ENCODE peak calls at places on chromosomes 16 and 17, in seven cellular contexts. C is activated effector memory CD4-positive, alpha-beta T cell treated with Interleukin-2 at 50 U/mL for 16 hours; Z is substantia nigra; Y is head of caudate nucleus; S is mesothelial cell of epicardium; D is iris pigment epithelial cell; L is GM06990. G is an unnamed sample.

GRCh38 chr17:76146053-76146875 is 5.2 kb upstream of the FOXJ1 start:
- DNase-seq in C (no peak), Z (no peak), Y (no peak), S (no peak), D (no peak), L (no peak), G (no peak)

GRCh38 chr16:89653656-89654295 is 3.7 kb downstream of the CHMP1A start:
- DNase-seq in C (no peak), Z (no peak), Y (no peak), S (no peak), D (no peak), L (no peak), G (no peak)

GRCh38 chr16:17556276-17557052 is 85.7 kb upstream of the XYLT1 start:
- DNase-seq in C (no peak), Z (no peak), Y (peak), S (no peak), D (peak), L (no peak), G (no peak)

GRCh38 chr17:59722623-59723022 is 15.2 kb downstream of the VMP1 start:
- DNase-seq in C (no peak), Z (no peak), Y (no peak), S (no peak), D (no peak), L (no peak), G (no peak)

GRCh38 chr16:70428178-70428998 is 10.5 kb downstream of the ST3GAL2 start:
- DNase-seq in C (no peak), Z (peak), Y (peak), S (peak), D (peak), L (peak), G (peak)

GRCh38 chr16:58815188-58815888 is 81.2 kb upstream of the GOT2 start:
- DNase-seq in C (no peak), Z (no peak), Y (no peak), S (no peak), D (no peak), L (no peak), G (no peak)

GRCh38 chr17:6427284-6427781 is 7.6 kb downstream of the AIPL1 start:
- DNase-seq in C (peak), Z (no peak), Y (no peak), S (no peak), D (peak), L (no peak), G (no peak)

GRCh38 chr17:61821655-61822054 is 41.7 kb downstream of the BRIP1 start:
- DNase-seq in C (no peak), Z (no peak), Y (no peak), S (no peak), D (no peak), L (no peak), G (no peak)

GRCh38 chr17:73933871-73934270 is 269.6 kb upstream of the RPL38 start:
- DNase-seq in C (no peak), Z (no peak), Y (no peak), S (no peak), D (no peak), L (no peak), G (no peak)

GRCh38 chr17:73017653-73018052 is 74.8 kb downstream of the SLC39A11 start:
- DNase-seq in C (no peak), Z (no peak), Y (no peak), S (no peak), D (peak), L (no peak), G (no peak)

GRCh38 chr17:65902165-65902564 is 289.8 kb downstream of the CEP112 start:
- DNase-seq in C (no peak), Z (no peak), Y (no peak), S (no peak), D (no peak), L (no peak), G (no peak)

GRCh38 chr16:80056334-80056733 is 455.8 kb upstream of the MAF start:
- DNase-seq in C (no peak), Z (no peak), Y (no peak), S (no peak), D (peak), L (no peak), G (no peak)

GRCh38 chr17:72962099-72962498 is 130.4 kb downstream of the SLC39A11 start:
- DNase-seq in C (no peak), Z (no peak), Y (no peak), S (no peak), D (no peak), L (no peak), G (no peak)

GRCh38 chr17:19332371-19333131 is 30.0 kb downstream of the B9D1 start:
- DNase-seq in C (no peak), Z (no peak), Y (no peak), S (no peak), D (no peak), L (no peak), G (no peak)

GRCh38 chr17:9669551-9670008 is 24.3 kb downstream of the USP43 start:
- DNase-seq in C (no peak), Z (no peak), Y (no peak), S (peak), D (no peak), L (no peak), G (no peak)

GRCh38 chr17:41962768-41963434 is 3.7 kb upstream of the CNP start:
- DNase-seq in C (peak), Z (peak), Y (peak), S (peak), D (peak), L (peak), G (peak)

GRCh38 chr17:28475151-28475900 is 1.9 kb downstream of the SLC13A2 start:
- DNase-seq in C (no peak), Z (no peak), Y (no peak), S (no peak), D (peak), L (no peak), G (no peak)

GRCh38 chr17:67138392-67138791 is 94.0 kb downstream of the CACNG1 start:
- DNase-seq in C (no peak), Z (peak), Y (peak), S (no peak), D (no peak), L (no peak), G (peak)

GRCh38 chr17:13865650-13866049 is 203.7 kb upstream of the COX10 start:
- DNase-seq in C (no peak), Z (no peak), Y (no peak), S (no peak), D (no peak), L (no peak), G (no peak)

GRCh38 chr16:27330542-27330941 is 16.8 kb downstream of the IL4R start:
- DNase-seq in C (no peak), Z (no peak), Y (no peak), S (no peak), D (peak), L (no peak), G (no peak)

GRCh38 chr16:26976913-26977312 is 89.8 kb upstream of the C16orf82 start:
- DNase-seq in C (no peak), Z (no peak), Y (no peak), S (no peak), D (no peak), L (no peak), G (no peak)

GRCh38 chr16:18943414-18943813 is 17.2 kb upstream of the SMG1 start:
- DNase-seq in C (no peak), Z (no peak), Y (no peak), S (no peak), D (no peak), L (no peak), G (no peak)

GRCh38 chr17:50986989-50987660 is 121.0 kb upstream of the TOB1 start:
- DNase-seq in C (no peak), Z (no peak), Y (no peak), S (no peak), D (peak), L (no peak), G (no peak)

GRCh38 chr16:21101631-21102420 is 48.8 kb downstream of the DNAH3 start:
- DNase-seq in C (no peak), Z (peak), Y (no peak), S (no peak), D (peak), L (no peak), G (no peak)

GRCh38 chr16:67672306-67672705 is 5.7 kb downstream of the C16orf86 start:
- DNase-seq in C (no peak), Z (no peak), Y (no peak), S (no peak), D (no peak), L (no peak), G (no peak)

GRCh38 chr16:14181371-14182050 is 110.4 kb downstream of the MRTFB start:
- DNase-seq in C (no peak), Z (no peak), Y (no peak), S (no peak), D (peak), L (no peak), G (no peak)

GRCh38 chr16:65600629-65601028 is 478.8 kb upstream of the CDH11 start:
- DNase-seq in C (no peak), Z (no peak), Y (no peak), S (no peak), D (peak), L (no peak), G (no peak)

GRCh38 chr17:55366020-55366481 is 55.6 kb downstream of the MMD start:
- DNase-seq in C (no peak), Z (peak), Y (peak), S (no peak), D (no peak), L (no peak), G (peak)

GRCh38 chr17:38914741-38915638 is 10.4 kb upstream of the LASP1NB start:
- DNase-seq in C (no peak), Z (no peak), Y (no peak), S (peak), D (no peak), L (no peak), G (no peak)

GRCh38 chr16:67843343-67843765 is 1.2 kb downstream of the THAP11 start:
- DNase-seq in C (no peak), Z (peak), Y (no peak), S (no peak), D (no peak), L (no peak), G (no peak)